ENCODE peak calls at places on chromosome X, in nine cellular contexts. One of them, this sample, is unnamed.

GRCh38 chrX:48785525-48786214 is 720 bp upstream of the GATA1 start:
- DNase-seq in cardiac muscle cell: no peak
- DNase-seq in cardiac fibroblast: no peak
- DNase-seq in ascending aorta: no peak
- DNase-seq in neural progenitor cell: no peak
- DNase-seq in heart right ventricle: no peak
- DNase-seq in right lobe of liver: no peak
- DNase-seq in astrocyte: no peak
- DNase-seq in coronary artery: no peak
- DNase-seq in this sample: no peak

GRCh38 chrX:69372435-69372834 is 131.7 kb upstream of the NALF2 start:
- DNase-seq in coronary artery: peak
- DNase-seq in ascending aorta: no peak
- DNase-seq in right lobe of liver: no peak
- DNase-seq in cardiac muscle cell: no peak
- DNase-seq in cardiac fibroblast: no peak
- DNase-seq in astrocyte: no peak
- DNase-seq in heart right ventricle: no peak
- DNase-seq in neural progenitor cell: no peak
- DNase-seq in this sample: no peak

GRCh38 chrX:1657367-1658082 is 42.7 kb downstream of the ASMT start:
- DNase-seq in ascending aorta: no peak
- DNase-seq in right lobe of liver: no peak
- DNase-seq in cardiac muscle cell: peak
- DNase-seq in coronary artery: no peak
- DNase-seq in heart right ventricle: no peak
- DNase-seq in cardiac fibroblast: peak
- DNase-seq in astrocyte: peak
- DNase-seq in neural progenitor cell: peak
- DNase-seq in this sample: no peak

GRCh38 chrX:107442914-107443527 is 6.4 kb upstream of the FRMPD3 start:
- DNase-seq in ascending aorta: no peak
- DNase-seq in cardiac fibroblast: no peak
- DNase-seq in astrocyte: no peak
- DNase-seq in right lobe of liver: no peak
- DNase-seq in neural progenitor cell: no peak
- DNase-seq in cardiac muscle cell: no peak
- DNase-seq in heart right ventricle: no peak
- DNase-seq in coronary artery: no peak
- DNase-seq in this sample: no peak

GRCh38 chrX:98407526-98408049 is 1523.9 kb downstream of the RPA4 start:
- DNase-seq in heart right ventricle: no peak
- DNase-seq in astrocyte: no peak
- DNase-seq in coronary artery: no peak
- DNase-seq in neural progenitor cell: no peak
- DNase-seq in right lobe of liver: no peak
- DNase-seq in cardiac fibroblast: no peak
- DNase-seq in ascending aorta: no peak
- DNase-seq in cardiac muscle cell: no peak
- DNase-seq in this sample: no peak

GRCh38 chrX:151711154-151711553 is 4.7 kb upstream of the FATE1 start:
- DNase-seq in cardiac muscle cell: no peak
- DNase-seq in astrocyte: no peak
- DNase-seq in coronary artery: no peak
- DNase-seq in neural progenitor cell: no peak
- DNase-seq in cardiac fibroblast: no peak
- DNase-seq in heart right ventricle: no peak
- DNase-seq in ascending aorta: no peak
- DNase-seq in right lobe of liver: no peak
- DNase-seq in this sample: no peak

GRCh38 chrX:66602381-66602938 is 36.4 kb downstream of the EDA2R start:
- DNase-seq in cardiac muscle cell: no peak
- DNase-seq in right lobe of liver: no peak
- DNase-seq in coronary artery: no peak
- DNase-seq in ascending aorta: no peak
- DNase-seq in cardiac fibroblast: no peak
- DNase-seq in neural progenitor cell: no peak
- DNase-seq in heart right ventricle: no peak
- DNase-seq in astrocyte: no peak
- DNase-seq in this sample: no peak

GRCh38 chrX:55206152-55206941 is 13.8 kb upstream of the PAGE5 start:
- DNase-seq in coronary artery: no peak
- DNase-seq in right lobe of liver: no peak
- DNase-seq in neural progenitor cell: no peak
- DNase-seq in cardiac fibroblast: no peak
- DNase-seq in ascending aorta: no peak
- DNase-seq in cardiac muscle cell: no peak
- DNase-seq in astrocyte: no peak
- DNase-seq in heart right ventricle: no peak
- DNase-seq in this sample: no peak

GRCh38 chrX:153771261-153771681 is 7.2 kb downstream of the PLXNB3 start:
- DNase-seq in cardiac muscle cell: no peak
- DNase-seq in ascending aorta: no peak
- DNase-seq in cardiac fibroblast: no peak
- DNase-seq in neural progenitor cell: no peak
- DNase-seq in right lobe of liver: no peak
- DNase-seq in coronary artery: peak
- DNase-seq in astrocyte: no peak
- DNase-seq in heart right ventricle: no peak
- DNase-seq in this sample: no peak

GRCh38 chrX:63258144-63258543 is 93.0 kb downstream of the SPIN4 start:
- DNase-seq in right lobe of liver: no peak
- DNase-seq in astrocyte: peak
- DNase-seq in cardiac muscle cell: no peak
- DNase-seq in ascending aorta: no peak
- DNase-seq in coronary artery: no peak
- DNase-seq in cardiac fibroblast: no peak
- DNase-seq in neural progenitor cell: no peak
- DNase-seq in heart right ventricle: no peak
- DNase-seq in this sample: no peak

GRCh38 chrX:13009844-13010243 is 34.6 kb downstream of the FAM9C start:
- DNase-seq in heart right ventricle: no peak
- DNase-seq in neural progenitor cell: no peak
- DNase-seq in cardiac fibroblast: no peak
- DNase-seq in astrocyte: no peak
- DNase-seq in cardiac muscle cell: no peak
- DNase-seq in coronary artery: no peak
- DNase-seq in right lobe of liver: no peak
- DNase-seq in ascending aorta: no peak
- DNase-seq in this sample: no peak

GRCh38 chrX:13008851-13009250 is 33.9 kb downstream of the TMSB4X start:
- DNase-seq in neural progenitor cell: no peak
- DNase-seq in astrocyte: no peak
- DNase-seq in coronary artery: no peak
- DNase-seq in heart right ventricle: no peak
- DNase-seq in ascending aorta: no peak
- DNase-seq in cardiac fibroblast: no peak
- DNase-seq in right lobe of liver: no peak
- DNase-seq in cardiac muscle cell: no peak
- DNase-seq in this sample: no peak

GRCh38 chrX:13009256-13009655 is 34.3 kb downstream of the TMSB4X start:
- DNase-seq in ascending aorta: no peak
- DNase-seq in astrocyte: no peak
- DNase-seq in cardiac fibroblast: no peak
- DNase-seq in heart right ventricle: no peak
- DNase-seq in cardiac muscle cell: no peak
- DNase-seq in neural progenitor cell: no peak
- DNase-seq in right lobe of liver: no peak
- DNase-seq in coronary artery: no peak
- DNase-seq in this sample: no peak

GRCh38 chrX:13007519-13008188 is 32.7 kb downstream of the TMSB4X start:
- DNase-seq in cardiac fibroblast: peak
- DNase-seq in ascending aorta: no peak
- DNase-seq in neural progenitor cell: no peak
- DNase-seq in right lobe of liver: no peak
- DNase-seq in heart right ventricle: no peak
- DNase-seq in astrocyte: peak
- DNase-seq in coronary artery: no peak
- DNase-seq in cardiac muscle cell: peak
- DNase-seq in this sample: no peak

GRCh38 chrX:13008189-13008533 is 33.3 kb downstream of the TMSB4X start:
- DNase-seq in neural progenitor cell: no peak
- DNase-seq in coronary artery: no peak
- DNase-seq in astrocyte: no peak
- DNase-seq in heart right ventricle: no peak
- DNase-seq in right lobe of liver: no peak
- DNase-seq in cardiac muscle cell: no peak
- DNase-seq in cardiac fibroblast: no peak
- DNase-seq in ascending aorta: no peak
- DNase-seq in this sample: no peak
- H3K4me3 ChIP-seq in neural progenitor cell: no peak
- H3K4me3 ChIP-seq in coronary artery: no peak
- H3K4me3 ChIP-seq in astrocyte: no peak
- H3K4me3 ChIP-seq in heart right ventricle: no peak
- H3K4me3 ChIP-seq in right lobe of liver: no peak
- H3K4me3 ChIP-seq in cardiac muscle cell: no peak
- H3K4me3 ChIP-seq in cardiac fibroblast: no peak
- H3K4me3 ChIP-seq in ascending aorta: no peak
- H3K4me3 ChIP-seq in this sample: no peak

GRCh38 chrX:34612036-34612435 is 45.0 kb downstream of the TMEM47 start:
- DNase-seq in right lobe of liver: no peak
- DNase-seq in neural progenitor cell: no peak
- DNase-seq in cardiac fibroblast: peak
- DNase-seq in astrocyte: no peak
- DNase-seq in heart right ventricle: no peak
- DNase-seq in cardiac muscle cell: peak
- DNase-seq in ascending aorta: no peak
- DNase-seq in coronary artery: no peak
- DNase-seq in this sample: peak
- TF ChIP-seq CTCF in right lobe of liver: no peak
- TF ChIP-seq CTCF in neural progenitor cell: no peak
- TF ChIP-seq CTCF in cardiac fibroblast: no peak
- TF ChIP-seq CTCF in astrocyte: no peak
- TF ChIP-seq CTCF in heart right ventricle: no peak
- TF ChIP-seq CTCF in cardiac muscle cell: no peak
- TF ChIP-seq CTCF in ascending aorta: no peak
- TF ChIP-seq CTCF in coronary artery: no peak
- TF ChIP-seq CTCF in this sample: no peak

GRCh38 chrX:118498755-118499154 is 3.1 kb downstream of the DOCK11 start:
- DNase-seq in right lobe of liver: no peak
- DNase-seq in astrocyte: no peak
- DNase-seq in heart right ventricle: no peak
- DNase-seq in coronary artery: no peak
- DNase-seq in ascending aorta: no peak
- DNase-seq in cardiac muscle cell: no peak
- DNase-seq in cardiac fibroblast: no peak
- DNase-seq in neural progenitor cell: no peak
- DNase-seq in this sample: no peak

GRCh38 chrX:118496763-118497079 is 1.1 kb downstream of the DOCK11 start:
- DNase-seq in cardiac muscle cell: no peak
- DNase-seq in cardiac fibroblast: peak
- DNase-seq in heart right ventricle: no peak
- DNase-seq in ascending aorta: no peak
- DNase-seq in coronary artery: no peak
- DNase-seq in right lobe of liver: no peak
- DNase-seq in neural progenitor cell: peak
- DNase-seq in astrocyte: no peak
- DNase-seq in this sample: no peak

GRCh38 chrX:118495958-118496762 is 545 bp downstream of the DOCK11 start:
- DNase-seq in ascending aorta: peak
- DNase-seq in coronary artery: no peak
- DNase-seq in cardiac muscle cell: no peak
- DNase-seq in astrocyte: no peak
- DNase-seq in neural progenitor cell: peak
- DNase-seq in right lobe of liver: peak
- DNase-seq in cardiac fibroblast: peak
- DNase-seq in heart right ventricle: peak
- DNase-seq in this sample: no peak

GRCh38 chrX:118498351-118498750 is 2.7 kb downstream of the DOCK11 start:
- DNase-seq in neural progenitor cell: no peak
- DNase-seq in astrocyte: no peak
- DNase-seq in cardiac muscle cell: no peak
- DNase-seq in coronary artery: no peak
- DNase-seq in ascending aorta: no peak
- DNase-seq in right lobe of liver: no peak
- DNase-seq in heart right ventricle: no peak
- DNase-seq in cardiac fibroblast: no peak
- DNase-seq in this sample: no peak

DNA sequence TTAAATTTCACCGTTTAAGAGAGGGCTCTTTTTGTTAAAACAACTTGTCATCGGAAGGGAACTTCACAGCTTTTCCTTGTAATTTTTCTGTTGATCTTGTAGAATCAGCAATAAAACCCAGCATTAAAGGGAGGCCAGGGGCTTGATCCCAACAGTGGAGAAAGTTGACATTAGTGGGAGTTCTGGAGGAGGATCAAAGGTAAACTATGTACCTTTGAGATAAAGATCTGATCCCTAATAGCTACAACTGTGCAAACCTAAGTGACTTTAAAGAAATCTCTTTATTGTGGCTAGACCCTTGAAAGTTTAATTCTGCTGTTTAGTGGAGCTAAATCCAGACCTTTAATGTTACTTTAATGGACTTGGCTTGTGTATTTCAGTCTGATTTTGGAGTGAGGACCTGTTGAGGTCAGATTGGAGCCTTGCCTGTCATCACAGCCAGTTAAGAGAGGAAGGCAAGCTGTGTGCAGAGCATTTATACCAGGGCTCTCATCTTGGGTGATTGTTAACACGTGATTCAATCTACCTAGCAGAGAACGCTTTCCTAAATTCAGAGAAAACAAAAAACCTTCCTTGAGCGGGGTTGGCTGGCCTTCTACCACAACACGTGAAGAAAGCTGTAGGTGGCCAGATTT is 1.7 kb downstream of the DOCK11 start:
- DNase-seq in ascending aorta: no peak
- DNase-seq in neural progenitor cell: no peak
- DNase-seq in cardiac muscle cell: no peak
- DNase-seq in astrocyte: no peak
- DNase-seq in heart right ventricle: no peak
- DNase-seq in coronary artery: no peak
- DNase-seq in cardiac fibroblast: no peak
- DNase-seq in right lobe of liver: no peak
- DNase-seq in this sample: no peak
- H3K4me3 ChIP-seq in ascending aorta: peak
- H3K4me3 ChIP-seq in neural progenitor cell: peak
- H3K4me3 ChIP-seq in cardiac muscle cell: peak
- H3K4me3 ChIP-seq in astrocyte: no peak
- H3K4me3 ChIP-seq in heart right ventricle: no peak
- H3K4me3 ChIP-seq in coronary artery: peak
- H3K4me3 ChIP-seq in cardiac fibroblast: no peak
- H3K4me3 ChIP-seq in right lobe of liver: no peak
- H3K4me3 ChIP-seq in this sample: peak

GRCh38 chrX:139864613-139865012 is 68.2 kb downstream of the ATP11C start:
- DNase-seq in right lobe of liver: no peak
- DNase-seq in cardiac muscle cell: no peak
- DNase-seq in heart right ventricle: no peak
- DNase-seq in neural progenitor cell: no peak
- DNase-seq in coronary artery: no peak
- DNase-seq in astrocyte: no peak
- DNase-seq in cardiac fibroblast: no peak
- DNase-seq in ascending aorta: no peak
- DNase-seq in this sample: no peak

DNA sequence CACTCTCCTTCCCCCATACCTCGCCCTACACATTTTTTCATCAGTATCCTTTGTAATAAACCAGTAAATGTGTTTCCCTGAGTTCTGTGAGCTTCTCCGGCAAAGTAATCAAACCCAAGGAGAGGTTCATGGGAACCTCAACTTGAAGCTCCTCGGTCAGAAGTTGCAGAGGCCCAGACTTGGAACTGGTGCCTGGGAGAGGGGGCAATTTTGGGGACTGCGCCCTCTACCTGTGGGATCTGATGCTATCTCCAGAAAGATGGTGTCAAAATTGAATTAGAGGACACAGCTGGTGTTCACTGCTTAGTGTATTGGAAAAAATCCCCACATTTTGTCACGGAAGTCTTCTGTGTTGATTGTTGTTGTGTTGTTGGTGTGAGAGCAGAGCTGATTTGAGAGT is 70.6 kb downstream of the ATP11C start:
- DNase-seq in neural progenitor cell: no peak
- DNase-seq in coronary artery: no peak
- DNase-seq in cardiac fibroblast: no peak
- DNase-seq in heart right ventricle: no peak
- DNase-seq in cardiac muscle cell: no peak
- DNase-seq in ascending aorta: no peak
- DNase-seq in astrocyte: no peak
- DNase-seq in right lobe of liver: no peak
- DNase-seq in this sample: no peak
- TF ChIP-seq CTCF in neural progenitor cell: peak
- TF ChIP-seq CTCF in coronary artery: no peak
- TF ChIP-seq CTCF in cardiac fibroblast: no peak
- TF ChIP-seq CTCF in heart right ventricle: no peak
- TF ChIP-seq CTCF in cardiac muscle cell: no peak
- TF ChIP-seq CTCF in ascending aorta: no peak
- TF ChIP-seq CTCF in astrocyte: no peak
- TF ChIP-seq CTCF in right lobe of liver: peak
- TF ChIP-seq CTCF in this sample: no peak